ENCODE peak calls at places on chromosomes 5 and 9, in nine cellular contexts. One of them, this sample, is unnamed.
A peak's percentile ranks its signal among the peaks of the same experiment; 100 is the strongest.

GRCh38 chr5:76763136-76763535 is 47.2 kb downstream of the F2R start:
- DNase-seq in CD4-positive, CD25-positive, alpha-beta regulatory T cell: no peak
- DNase-seq in lung: no peak
- DNase-seq in HAP-1: no peak
- DNase-seq in body of pancreas: no peak
- DNase-seq in Karpas-422: no peak
- DNase-seq in GM12878: no peak
- DNase-seq in ovary: no peak
- DNase-seq in bronchial epithelial cell: peak; percentile 90
- DNase-seq in this sample: no peak

GRCh38 chr5:141345327-141345726 is 1.7 kb downstream of the PCDHGA3 start:
- DNase-seq in CD4-positive, CD25-positive, alpha-beta regulatory T cell: no peak
- DNase-seq in lung: no peak
- DNase-seq in HAP-1: no peak
- DNase-seq in body of pancreas: no peak
- DNase-seq in Karpas-422: no peak
- DNase-seq in GM12878: no peak
- DNase-seq in ovary: no peak
- DNase-seq in bronchial epithelial cell: no peak
- DNase-seq in this sample: no peak

GRCh38 chr9:134434896-134435506 is 108.7 kb downstream of the RXRA start:
- DNase-seq in CD4-positive, CD25-positive, alpha-beta regulatory T cell: no peak
- DNase-seq in lung: peak; percentile 94
- DNase-seq in HAP-1: no peak
- DNase-seq in body of pancreas: peak; percentile 99
- DNase-seq in Karpas-422: no peak
- DNase-seq in GM12878: no peak
- DNase-seq in ovary: peak; percentile 98
- DNase-seq in bronchial epithelial cell: peak; percentile 72
- DNase-seq in this sample: peak; percentile 92

GRCh38 chr5:139653616-139654015 is 5.5 kb downstream of the CXXC5 start:
- DNase-seq in CD4-positive, CD25-positive, alpha-beta regulatory T cell: no peak
- DNase-seq in lung: no peak
- DNase-seq in HAP-1: no peak
- DNase-seq in body of pancreas: no peak
- DNase-seq in Karpas-422: no peak
- DNase-seq in GM12878: no peak
- DNase-seq in ovary: no peak
- DNase-seq in bronchial epithelial cell: no peak
- DNase-seq in this sample: no peak

GRCh38 chr5:60136841-60137240 is 243.3 kb upstream of the PDE4D start:
- DNase-seq in CD4-positive, CD25-positive, alpha-beta regulatory T cell: no peak
- DNase-seq in lung: no peak
- DNase-seq in HAP-1: no peak
- DNase-seq in body of pancreas: no peak
- DNase-seq in Karpas-422: no peak
- DNase-seq in GM12878: no peak
- DNase-seq in ovary: no peak
- DNase-seq in bronchial epithelial cell: no peak
- DNase-seq in this sample: no peak

GRCh38 chr5:6773342-6774035 is 60.3 kb downstream of the TENT4A start:
- DNase-seq in CD4-positive, CD25-positive, alpha-beta regulatory T cell: no peak
- DNase-seq in lung: no peak
- DNase-seq in HAP-1: no peak
- DNase-seq in body of pancreas: no peak
- DNase-seq in Karpas-422: no peak
- DNase-seq in GM12878: no peak
- DNase-seq in ovary: no peak
- DNase-seq in bronchial epithelial cell: no peak
- DNase-seq in this sample: no peak

GRCh38 chr5:164048527-164048926 is 543.1 kb downstream of the MAT2B start:
- DNase-seq in CD4-positive, CD25-positive, alpha-beta regulatory T cell: no peak
- DNase-seq in lung: no peak
- DNase-seq in HAP-1: no peak
- DNase-seq in body of pancreas: no peak
- DNase-seq in Karpas-422: no peak
- DNase-seq in GM12878: no peak
- DNase-seq in ovary: no peak
- DNase-seq in bronchial epithelial cell: peak; percentile 27
- DNase-seq in this sample: no peak

GRCh38 chr9:131801811-131802210 is 61.9 kb upstream of the RAPGEF1 start:
- DNase-seq in CD4-positive, CD25-positive, alpha-beta regulatory T cell: no peak
- DNase-seq in lung: no peak
- DNase-seq in HAP-1: no peak
- DNase-seq in body of pancreas: no peak
- DNase-seq in Karpas-422: no peak
- DNase-seq in GM12878: no peak
- DNase-seq in ovary: no peak
- DNase-seq in bronchial epithelial cell: no peak
- DNase-seq in this sample: no peak

GRCh38 chr9:29150606-29151005 is 1577.3 kb upstream of the C9orf72 start:
- DNase-seq in CD4-positive, CD25-positive, alpha-beta regulatory T cell: no peak
- DNase-seq in lung: no peak
- DNase-seq in HAP-1: no peak
- DNase-seq in body of pancreas: no peak
- DNase-seq in Karpas-422: no peak
- DNase-seq in GM12878: no peak
- DNase-seq in ovary: no peak
- DNase-seq in bronchial epithelial cell: peak; percentile 17
- DNase-seq in this sample: no peak

GRCh38 chr9:115517335-115518075 is 399.5 kb upstream of the TNC start:
- DNase-seq in CD4-positive, CD25-positive, alpha-beta regulatory T cell: no peak
- DNase-seq in lung: no peak
- DNase-seq in HAP-1: no peak
- DNase-seq in body of pancreas: no peak
- DNase-seq in Karpas-422: no peak
- DNase-seq in GM12878: no peak
- DNase-seq in ovary: no peak
- DNase-seq in bronchial epithelial cell: no peak
- DNase-seq in this sample: no peak

GRCh38 chr5:132017738-132018625 is 6.5 kb upstream of the ACSL6 start:
- DNase-seq in CD4-positive, CD25-positive, alpha-beta regulatory T cell: no peak
- DNase-seq in lung: no peak
- DNase-seq in HAP-1: no peak
- DNase-seq in body of pancreas: no peak
- DNase-seq in Karpas-422: no peak
- DNase-seq in GM12878: no peak
- DNase-seq in ovary: no peak
- DNase-seq in bronchial epithelial cell: no peak
- DNase-seq in this sample: no peak

GRCh38 chr5:96259211-96259772 is 173.8 kb downstream of the PCSK1 start:
- DNase-seq in CD4-positive, CD25-positive, alpha-beta regulatory T cell: no peak
- DNase-seq in lung: no peak
- DNase-seq in HAP-1: no peak
- DNase-seq in body of pancreas: no peak
- DNase-seq in Karpas-422: peak; percentile 57
- DNase-seq in GM12878: peak; percentile 8
- DNase-seq in ovary: no peak
- DNase-seq in bronchial epithelial cell: peak; percentile 88
- DNase-seq in this sample: peak; percentile 74

GRCh38 chr9:88198346-88198807 is 60.1 kb upstream of the SPATA31C2 start:
- DNase-seq in CD4-positive, CD25-positive, alpha-beta regulatory T cell: no peak
- DNase-seq in lung: no peak
- DNase-seq in HAP-1: no peak
- DNase-seq in body of pancreas: no peak
- DNase-seq in Karpas-422: peak; percentile 66
- DNase-seq in GM12878: no peak
- DNase-seq in ovary: peak; percentile 23
- DNase-seq in bronchial epithelial cell: peak; percentile 35
- DNase-seq in this sample: peak; percentile 54

GRCh38 chr5:89372176-89372575 is 489.2 kb upstream of the MEF2C start:
- DNase-seq in CD4-positive, CD25-positive, alpha-beta regulatory T cell: no peak
- DNase-seq in lung: no peak
- DNase-seq in HAP-1: no peak
- DNase-seq in body of pancreas: no peak
- DNase-seq in Karpas-422: no peak
- DNase-seq in GM12878: no peak
- DNase-seq in ovary: no peak
- DNase-seq in bronchial epithelial cell: peak; percentile 18
- DNase-seq in this sample: no peak

GRCh38 chr9:14315754-14316573 is 2.0 kb upstream of the NFIB start:
- DNase-seq in CD4-positive, CD25-positive, alpha-beta regulatory T cell: no peak
- DNase-seq in lung: peak; percentile 41
- DNase-seq in HAP-1: peak; percentile 71
- DNase-seq in body of pancreas: peak; percentile 15
- DNase-seq in Karpas-422: no peak
- DNase-seq in GM12878: no peak
- DNase-seq in ovary: peak; percentile 51
- DNase-seq in bronchial epithelial cell: peak; percentile 20
- DNase-seq in this sample: peak; percentile 48

GRCh38 chr9:91273853-91274552 is 87.7 kb downstream of the AUH start:
- DNase-seq in CD4-positive, CD25-positive, alpha-beta regulatory T cell: no peak
- DNase-seq in lung: no peak
- DNase-seq in HAP-1: no peak
- DNase-seq in body of pancreas: no peak
- DNase-seq in Karpas-422: peak; percentile 46
- DNase-seq in GM12878: no peak
- DNase-seq in ovary: no peak
- DNase-seq in bronchial epithelial cell: peak; percentile 86
- DNase-seq in this sample: peak; percentile 7

GRCh38 chr5:74316064-74316586 is 324.4 kb downstream of the ENC1 start:
- DNase-seq in CD4-positive, CD25-positive, alpha-beta regulatory T cell: no peak
- DNase-seq in lung: peak; percentile 36
- DNase-seq in HAP-1: no peak
- DNase-seq in body of pancreas: peak; percentile 68
- DNase-seq in Karpas-422: no peak
- DNase-seq in GM12878: peak; percentile 53
- DNase-seq in ovary: no peak
- DNase-seq in bronchial epithelial cell: peak; percentile 99
- DNase-seq in this sample: peak; percentile 85

GRCh38 chr5:130549884-130550552 is 615.0 kb downstream of the HINT1 start:
- DNase-seq in CD4-positive, CD25-positive, alpha-beta regulatory T cell: no peak
- DNase-seq in lung: no peak
- DNase-seq in HAP-1: no peak
- DNase-seq in body of pancreas: peak; percentile 7
- DNase-seq in Karpas-422: no peak
- DNase-seq in GM12878: no peak
- DNase-seq in ovary: no peak
- DNase-seq in bronchial epithelial cell: peak; percentile 87
- DNase-seq in this sample: peak; percentile 67

GRCh38 chr9:129667378-129667777 is 1.9 kb downstream of the PRRX2 start:
- DNase-seq in CD4-positive, CD25-positive, alpha-beta regulatory T cell: no peak
- DNase-seq in lung: no peak
- DNase-seq in HAP-1: no peak
- DNase-seq in body of pancreas: no peak
- DNase-seq in Karpas-422: no peak
- DNase-seq in GM12878: no peak
- DNase-seq in ovary: no peak
- DNase-seq in bronchial epithelial cell: no peak
- DNase-seq in this sample: no peak
- H3K4me3 ChIP-seq in CD4-positive, CD25-positive, alpha-beta regulatory T cell: no peak overlapping the region
- H3K4me3 ChIP-seq in lung: no peak overlapping the region
- H3K4me3 ChIP-seq in HAP-1: no peak overlapping the region
- H3K4me3 ChIP-seq in body of pancreas: no peak overlapping the region
- H3K4me3 ChIP-seq in Karpas-422: no peak overlapping the region
- H3K4me3 ChIP-seq in GM12878: no peak overlapping the region
- H3K4me3 ChIP-seq in ovary: no peak overlapping the region
- H3K4me3 ChIP-seq in bronchial epithelial cell: no peak overlapping the region
- H3K4me3 ChIP-seq in this sample: peak overlapping the region; percentile 60

DNA sequence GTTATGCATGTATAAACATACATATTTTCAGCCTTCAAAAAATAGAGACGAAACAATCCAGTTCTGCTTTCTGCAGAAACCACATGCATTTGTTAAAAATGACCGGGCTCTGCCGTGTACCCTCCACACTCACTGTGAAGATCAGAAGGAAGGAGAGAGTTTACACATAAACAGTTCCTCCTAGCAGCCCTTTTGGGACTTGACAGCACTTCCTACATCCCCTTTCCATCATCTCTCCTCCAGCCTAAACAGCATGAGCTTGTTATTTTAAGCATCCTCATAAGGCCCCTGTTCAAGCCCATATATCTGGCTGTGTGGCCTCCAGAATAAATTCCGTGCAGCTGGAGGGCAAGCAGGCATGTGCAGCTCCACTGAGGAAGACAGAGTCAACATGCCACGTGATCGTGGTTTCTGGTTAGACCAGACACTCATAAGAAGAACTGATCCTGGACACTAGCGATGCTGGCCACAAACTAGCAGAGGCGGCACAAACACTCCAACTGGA is 42.2 kb downstream of the NIPAL4 start:
- DNase-seq in CD4-positive, CD25-positive, alpha-beta regulatory T cell: no peak
- DNase-seq in lung: no peak
- DNase-seq in HAP-1: no peak
- DNase-seq in body of pancreas: peak; percentile 21
- DNase-seq in Karpas-422: peak; percentile 60
- DNase-seq in GM12878: peak; percentile 82
- DNase-seq in ovary: no peak
- DNase-seq in bronchial epithelial cell: no peak
- DNase-seq in this sample: no peak
- H3K36me3 ChIP-seq in CD4-positive, CD25-positive, alpha-beta regulatory T cell: peaks cover 80% of the 10 kb centered on the region
- H3K36me3 ChIP-seq in lung: peaks cover 9% of the 10 kb centered on the region
- H3K36me3 ChIP-seq in HAP-1: no peaks in the 10 kb centered on the region
- H3K36me3 ChIP-seq in body of pancreas: no peaks in the 10 kb centered on the region
- H3K36me3 ChIP-seq in Karpas-422: no peaks in the 10 kb centered on the region
- H3K36me3 ChIP-seq in GM12878: peaks cover 8% of the 10 kb centered on the region
- H3K36me3 ChIP-seq in ovary: no peaks in the 10 kb centered on the region
- H3K36me3 ChIP-seq in bronchial epithelial cell: no peaks in the 10 kb centered on the region
- H3K36me3 ChIP-seq in this sample: peaks cover 5% of the 10 kb centered on the region

GRCh38 chr5:79069488-79070001 is at the start of the genes BHMT2 and DMGDH:
- DNase-seq in CD4-positive, CD25-positive, alpha-beta regulatory T cell: no peak
- DNase-seq in lung: no peak
- DNase-seq in HAP-1: no peak
- DNase-seq in body of pancreas: peak; percentile 22
- DNase-seq in Karpas-422: no peak
- DNase-seq in GM12878: no peak
- DNase-seq in ovary: peak; percentile 38
- DNase-seq in bronchial epithelial cell: no peak
- DNase-seq in this sample: peak; percentile 41
- H3K4me3 ChIP-seq in CD4-positive, CD25-positive, alpha-beta regulatory T cell: no peak within 1 kb of the TSS
- H3K4me3 ChIP-seq in lung: no peak within 1 kb of the TSS
- H3K4me3 ChIP-seq in HAP-1: no peak within 1 kb of the TSS
- H3K4me3 ChIP-seq in body of pancreas: no peak within 1 kb of the TSS
- H3K4me3 ChIP-seq in Karpas-422: no peak within 1 kb of the TSS
- H3K4me3 ChIP-seq in GM12878: no peak within 1 kb of the TSS
- H3K4me3 ChIP-seq in ovary: peak within 1 kb of the TSS; percentile 39
- H3K4me3 ChIP-seq in bronchial epithelial cell: no peak within 1 kb of the TSS
- H3K4me3 ChIP-seq in this sample: no peak within 1 kb of the TSS

GRCh38 chr5:55387865-55388264 is 80.1 kb downstream of the MTREX start:
- DNase-seq in CD4-positive, CD25-positive, alpha-beta regulatory T cell: no peak
- DNase-seq in lung: no peak
- DNase-seq in HAP-1: no peak
- DNase-seq in body of pancreas: no peak
- DNase-seq in Karpas-422: no peak
- DNase-seq in GM12878: no peak
- DNase-seq in ovary: no peak
- DNase-seq in bronchial epithelial cell: peak; percentile 43
- DNase-seq in this sample: no peak

GRCh38 chr5:55391707-55392106 is 83.9 kb downstream of the MTREX start:
- DNase-seq in CD4-positive, CD25-positive, alpha-beta regulatory T cell: no peak
- DNase-seq in lung: no peak
- DNase-seq in HAP-1: no peak
- DNase-seq in body of pancreas: no peak
- DNase-seq in Karpas-422: no peak
- DNase-seq in GM12878: no peak
- DNase-seq in ovary: no peak
- DNase-seq in bronchial epithelial cell: no peak
- DNase-seq in this sample: no peak

GRCh38 chr5:55392669-55393068 is 84.9 kb downstream of the MTREX start:
- DNase-seq in CD4-positive, CD25-positive, alpha-beta regulatory T cell: no peak
- DNase-seq in lung: no peak
- DNase-seq in HAP-1: no peak
- DNase-seq in body of pancreas: no peak
- DNase-seq in Karpas-422: no peak
- DNase-seq in GM12878: no peak
- DNase-seq in ovary: no peak
- DNase-seq in bronchial epithelial cell: no peak
- DNase-seq in this sample: no peak

GRCh38 chr5:55393501-55394175 is 85.8 kb downstream of the MTREX start:
- DNase-seq in CD4-positive, CD25-positive, alpha-beta regulatory T cell: no peak
- DNase-seq in lung: no peak
- DNase-seq in HAP-1: no peak
- DNase-seq in body of pancreas: no peak
- DNase-seq in Karpas-422: no peak
- DNase-seq in GM12878: no peak
- DNase-seq in ovary: no peak
- DNase-seq in bronchial epithelial cell: no peak
- DNase-seq in this sample: no peak
- H3K36me3 ChIP-seq in CD4-positive, CD25-positive, alpha-beta regulatory T cell: peaks cover 57% of the 10 kb centered on the region
- H3K36me3 ChIP-seq in lung: peaks cover 11% of the 10 kb centered on the region
- H3K36me3 ChIP-seq in HAP-1: peaks cover 40% of the 10 kb centered on the region
- H3K36me3 ChIP-seq in body of pancreas: no peaks in the 10 kb centered on the region
- H3K36me3 ChIP-seq in Karpas-422: peaks cover 56% of the 10 kb centered on the region
- H3K36me3 ChIP-seq in GM12878: peaks cover 30% of the 10 kb centered on the region
- H3K36me3 ChIP-seq in ovary: no peaks in the 10 kb centered on the region
- H3K36me3 ChIP-seq in bronchial epithelial cell: peaks cover 6% of the 10 kb centered on the region
- H3K36me3 ChIP-seq in this sample: peaks cover 55% of the 10 kb centered on the region

This sample was measured in MG63.